ENCODE peak calls at places on chromosome 18, in seven cellular contexts. One of them, this sample, is unnamed.

GRCh38 chr18:31685097-31686082 is 1.0 kb upstream of the B4GALT6 start:
- DNase-seq in endodermal cell: peak
- DNase-seq in cardiac muscle cell: peak
- DNase-seq in psoas muscle: peak
- DNase-seq in colonic mucosa: peak
- DNase-seq in upper lobe of right lung: peak
- DNase-seq in left ventricle myocardium inferior: peak
- DNase-seq in this sample: peak

GRCh38 chr18:35683021-35683420 is 101.5 kb downstream of the GALNT1 start:
- DNase-seq in cardiac muscle cell: no peak
- DNase-seq in colonic mucosa: no peak
- DNase-seq in psoas muscle: no peak
- DNase-seq in upper lobe of right lung: no peak
- DNase-seq in endodermal cell: no peak
- DNase-seq in left ventricle myocardium inferior: no peak
- DNase-seq in this sample: no peak

GRCh38 chr18:22689711-22690110 is 243.4 kb upstream of the RBBP8 start:
- DNase-seq in endodermal cell: no peak
- DNase-seq in left ventricle myocardium inferior: no peak
- DNase-seq in psoas muscle: no peak
- DNase-seq in colonic mucosa: no peak
- DNase-seq in upper lobe of right lung: no peak
- DNase-seq in cardiac muscle cell: no peak
- DNase-seq in this sample: no peak

GRCh38 chr18:1505856-1506255 is 601.2 kb downstream of the ADCYAP1 start:
- DNase-seq in left ventricle myocardium inferior: no peak
- DNase-seq in colonic mucosa: no peak
- DNase-seq in upper lobe of right lung: no peak
- DNase-seq in endodermal cell: peak
- DNase-seq in cardiac muscle cell: no peak
- DNase-seq in psoas muscle: no peak
- DNase-seq in this sample: no peak

GRCh38 chr18:30886998-30887397 is 155.5 kb downstream of the DSC3 start:
- DNase-seq in endodermal cell: no peak
- DNase-seq in colonic mucosa: no peak
- DNase-seq in upper lobe of right lung: no peak
- DNase-seq in left ventricle myocardium inferior: no peak
- DNase-seq in psoas muscle: no peak
- DNase-seq in cardiac muscle cell: no peak
- DNase-seq in this sample: no peak

GRCh38 chr18:39952816-39953215 is 2002.2 kb upstream of the PIK3C3 start:
- DNase-seq in cardiac muscle cell: no peak
- DNase-seq in endodermal cell: no peak
- DNase-seq in colonic mucosa: no peak
- DNase-seq in upper lobe of right lung: no peak
- DNase-seq in psoas muscle: no peak
- DNase-seq in left ventricle myocardium inferior: no peak
- DNase-seq in this sample: no peak

GRCh38 chr18:24940416-24940815 is 411.6 kb downstream of the ZNF521 start:
- DNase-seq in cardiac muscle cell: no peak
- DNase-seq in upper lobe of right lung: no peak
- DNase-seq in colonic mucosa: no peak
- DNase-seq in psoas muscle: no peak
- DNase-seq in endodermal cell: no peak
- DNase-seq in left ventricle myocardium inferior: no peak
- DNase-seq in this sample: no peak

GRCh38 chr18:33560686-33561370 is 17.2 kb upstream of the ASXL3 start:
- DNase-seq in colonic mucosa: peak
- DNase-seq in left ventricle myocardium inferior: no peak
- DNase-seq in cardiac muscle cell: peak
- DNase-seq in upper lobe of right lung: no peak
- DNase-seq in endodermal cell: peak
- DNase-seq in psoas muscle: no peak
- DNase-seq in this sample: no peak

GRCh38 chr18:79887181-79888000 is 64.1 kb downstream of the SLC66A2 start:
- DNase-seq in upper lobe of right lung: peak
- DNase-seq in cardiac muscle cell: no peak
- DNase-seq in psoas muscle: no peak
- DNase-seq in colonic mucosa: no peak
- DNase-seq in endodermal cell: peak
- DNase-seq in left ventricle myocardium inferior: no peak
- DNase-seq in this sample: no peak

GRCh38 chr18:32289480-32290075 is 99.7 kb downstream of the MEP1B start:
- DNase-seq in colonic mucosa: peak
- DNase-seq in left ventricle myocardium inferior: no peak
- DNase-seq in psoas muscle: no peak
- DNase-seq in upper lobe of right lung: no peak
- DNase-seq in endodermal cell: peak
- DNase-seq in cardiac muscle cell: peak
- DNase-seq in this sample: no peak

GRCh38 chr18:40987581-40987980 is 967.5 kb upstream of the PIK3C3 start:
- DNase-seq in psoas muscle: no peak
- DNase-seq in left ventricle myocardium inferior: no peak
- DNase-seq in upper lobe of right lung: no peak
- DNase-seq in cardiac muscle cell: no peak
- DNase-seq in endodermal cell: peak
- DNase-seq in colonic mucosa: no peak
- DNase-seq in this sample: no peak

GRCh38 chr18:13120967-13121586 is 97.5 kb upstream of the LDLRAD4 start:
- DNase-seq in psoas muscle: no peak
- DNase-seq in cardiac muscle cell: no peak
- DNase-seq in left ventricle myocardium inferior: no peak
- DNase-seq in colonic mucosa: no peak
- DNase-seq in endodermal cell: no peak
- DNase-seq in upper lobe of right lung: no peak
- DNase-seq in this sample: no peak

GRCh38 chr18:1047406-1047805 is 142.7 kb downstream of the ADCYAP1 start:
- DNase-seq in colonic mucosa: no peak
- DNase-seq in endodermal cell: no peak
- DNase-seq in upper lobe of right lung: no peak
- DNase-seq in psoas muscle: no peak
- DNase-seq in left ventricle myocardium inferior: no peak
- DNase-seq in cardiac muscle cell: no peak
- DNase-seq in this sample: no peak

GRCh38 chr18:58349650-58350049 is 279.2 kb downstream of the ALPK2 start:
- DNase-seq in endodermal cell: no peak
- DNase-seq in colonic mucosa: no peak
- DNase-seq in upper lobe of right lung: no peak
- DNase-seq in cardiac muscle cell: no peak
- DNase-seq in left ventricle myocardium inferior: no peak
- DNase-seq in psoas muscle: no peak
- DNase-seq in this sample: no peak
- H3K4me3 ChIP-seq in endodermal cell: no peak
- H3K4me3 ChIP-seq in colonic mucosa: no peak
- H3K4me3 ChIP-seq in upper lobe of right lung: no peak
- H3K4me3 ChIP-seq in cardiac muscle cell: no peak
- H3K4me3 ChIP-seq in left ventricle myocardium inferior: no peak
- H3K4me3 ChIP-seq in psoas muscle: no peak
- H3K4me3 ChIP-seq in this sample: no peak

GRCh38 chr18:74294526-74294925 is 2.8 kb upstream of the CYB5A start:
- DNase-seq in cardiac muscle cell: no peak
- DNase-seq in upper lobe of right lung: no peak
- DNase-seq in endodermal cell: no peak
- DNase-seq in left ventricle myocardium inferior: no peak
- DNase-seq in psoas muscle: no peak
- DNase-seq in colonic mucosa: no peak
- DNase-seq in this sample: no peak

GRCh38 chr18:74289946-74290478 is 1.8 kb downstream of the CYB5A start:
- DNase-seq in cardiac muscle cell: no peak
- DNase-seq in left ventricle myocardium inferior: no peak
- DNase-seq in colonic mucosa: no peak
- DNase-seq in upper lobe of right lung: no peak
- DNase-seq in endodermal cell: no peak
- DNase-seq in psoas muscle: no peak
- DNase-seq in this sample: no peak

GRCh38 chr18:74291771-74292540 is at the start of gene CYB5A:
- DNase-seq in colonic mucosa: peak
- DNase-seq in left ventricle myocardium inferior: peak
- DNase-seq in upper lobe of right lung: peak
- DNase-seq in endodermal cell: peak
- DNase-seq in psoas muscle: peak
- DNase-seq in cardiac muscle cell: peak
- DNase-seq in this sample: peak

GRCh38 chr18:74290831-74291770 is 662 bp downstream of the CYB5A start:
- DNase-seq in endodermal cell: peak
- DNase-seq in upper lobe of right lung: peak
- DNase-seq in psoas muscle: no peak
- DNase-seq in left ventricle myocardium inferior: peak
- DNase-seq in cardiac muscle cell: peak
- DNase-seq in colonic mucosa: peak
- DNase-seq in this sample: no peak

GRCh38 chr18:74292541-74292858 is 737 bp upstream of the CYB5A start:
- DNase-seq in endodermal cell: no peak
- DNase-seq in upper lobe of right lung: no peak
- DNase-seq in cardiac muscle cell: no peak
- DNase-seq in psoas muscle: no peak
- DNase-seq in left ventricle myocardium inferior: no peak
- DNase-seq in colonic mucosa: no peak
- DNase-seq in this sample: no peak
- TF ChIP-seq CTCF in endodermal cell: no peak
- TF ChIP-seq CTCF in upper lobe of right lung: no peak
- TF ChIP-seq CTCF in cardiac muscle cell: no peak
- TF ChIP-seq CTCF in psoas muscle: no peak
- TF ChIP-seq CTCF in left ventricle myocardium inferior: no peak
- TF ChIP-seq CTCF in colonic mucosa: no peak
- TF ChIP-seq CTCF in this sample: no peak

GRCh38 chr18:8977166-8977565 is 125.3 kb upstream of the NDUFV2 start:
- DNase-seq in psoas muscle: no peak
- DNase-seq in upper lobe of right lung: no peak
- DNase-seq in cardiac muscle cell: no peak
- DNase-seq in endodermal cell: no peak
- DNase-seq in colonic mucosa: no peak
- DNase-seq in left ventricle myocardium inferior: no peak
- DNase-seq in this sample: no peak
- H3K27ac ChIP-seq in psoas muscle: no peak
- H3K27ac ChIP-seq in upper lobe of right lung: no peak
- H3K27ac ChIP-seq in cardiac muscle cell: no peak
- H3K27ac ChIP-seq in endodermal cell: no peak
- H3K27ac ChIP-seq in colonic mucosa: no peak
- H3K27ac ChIP-seq in left ventricle myocardium inferior: no peak
- H3K27ac ChIP-seq in this sample: no peak

DNA sequence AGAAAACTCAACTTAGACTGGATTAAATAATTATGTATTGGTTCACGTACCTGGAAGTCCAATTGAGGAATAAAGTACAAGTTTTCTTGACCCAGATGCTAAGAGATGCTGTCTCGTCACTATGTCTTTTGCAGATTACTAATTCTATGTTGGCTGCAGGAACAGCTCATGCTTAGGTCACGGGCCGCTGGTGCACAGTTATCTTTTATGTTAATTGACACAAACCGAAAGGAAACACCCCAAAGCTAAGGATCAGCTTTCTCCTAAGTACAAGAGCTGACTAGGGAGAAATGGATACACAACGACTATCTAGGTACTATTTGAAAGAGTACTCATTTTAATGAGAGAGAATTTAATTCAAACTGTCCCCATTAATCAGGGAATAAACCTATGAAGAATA is 217.8 kb upstream of the SLC35G4 start:
- DNase-seq in endodermal cell: no peak
- DNase-seq in upper lobe of right lung: no peak
- DNase-seq in colonic mucosa: no peak
- DNase-seq in cardiac muscle cell: no peak
- DNase-seq in left ventricle myocardium inferior: no peak
- DNase-seq in psoas muscle: no peak
- DNase-seq in this sample: no peak
- H3K4me3 ChIP-seq in endodermal cell: no peak
- H3K4me3 ChIP-seq in upper lobe of right lung: no peak
- H3K4me3 ChIP-seq in colonic mucosa: no peak
- H3K4me3 ChIP-seq in cardiac muscle cell: no peak
- H3K4me3 ChIP-seq in left ventricle myocardium inferior: no peak
- H3K4me3 ChIP-seq in psoas muscle: no peak
- H3K4me3 ChIP-seq in this sample: no peak

GRCh38 chr18:47151457-47151856 is 1.2 kb upstream of the HDHD2 start:
- DNase-seq in upper lobe of right lung: no peak
- DNase-seq in psoas muscle: no peak
- DNase-seq in left ventricle myocardium inferior: no peak
- DNase-seq in colonic mucosa: no peak
- DNase-seq in endodermal cell: no peak
- DNase-seq in cardiac muscle cell: no peak
- DNase-seq in this sample: no peak

GRCh38 chr18:47150824-47151366 is 595 bp upstream of the HDHD2 start:
- DNase-seq in endodermal cell: no peak
- DNase-seq in psoas muscle: peak
- DNase-seq in upper lobe of right lung: no peak
- DNase-seq in colonic mucosa: peak
- DNase-seq in cardiac muscle cell: no peak
- DNase-seq in left ventricle myocardium inferior: no peak
- DNase-seq in this sample: no peak

GRCh38 chr18:47149457-47150028 is 757 bp downstream of the HDHD2 start:
- DNase-seq in colonic mucosa: peak
- DNase-seq in left ventricle myocardium inferior: no peak
- DNase-seq in psoas muscle: no peak
- DNase-seq in endodermal cell: peak
- DNase-seq in upper lobe of right lung: no peak
- DNase-seq in cardiac muscle cell: no peak
- DNase-seq in this sample: no peak

DNA sequence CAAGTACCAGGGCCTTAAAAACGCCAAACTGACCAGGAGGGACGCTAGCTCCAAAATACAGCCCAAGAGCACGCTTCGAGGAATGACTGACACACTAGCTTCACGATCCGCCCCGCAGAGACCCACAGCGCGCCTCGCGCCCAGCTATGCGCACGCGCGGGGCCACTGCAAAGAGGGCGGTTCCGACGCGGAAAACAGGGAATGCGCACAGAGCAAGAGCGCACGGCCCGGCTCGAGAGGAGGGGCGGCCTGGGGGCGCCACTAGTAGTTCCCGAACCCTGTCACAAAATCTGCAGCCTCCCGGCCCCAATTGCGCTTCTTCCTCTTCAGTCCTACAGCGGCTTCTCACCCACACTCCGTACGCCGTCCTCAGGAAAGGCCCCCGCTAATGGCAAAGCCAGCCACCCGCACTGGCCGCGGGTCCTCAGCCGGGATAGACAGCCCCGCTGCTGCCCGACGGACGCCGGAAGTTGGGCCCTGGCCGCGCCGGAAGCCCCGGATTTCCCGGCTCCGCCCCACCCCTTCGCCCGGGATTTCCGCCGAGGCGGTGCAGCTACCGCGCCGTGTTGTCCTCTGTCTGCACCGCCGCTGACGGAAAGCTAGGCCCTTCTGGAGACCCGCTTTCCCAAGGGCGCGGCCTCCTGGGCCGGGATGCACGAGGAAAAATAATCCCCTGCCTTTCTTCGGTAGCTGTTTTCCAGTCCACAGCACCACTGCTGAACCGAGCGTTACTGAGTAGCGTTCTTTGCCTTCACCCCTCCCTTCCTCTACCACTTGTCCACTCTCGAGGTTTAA is at the start of gene HDHD2:
- DNase-seq in psoas muscle: peak
- DNase-seq in endodermal cell: peak
- DNase-seq in cardiac muscle cell: peak
- DNase-seq in left ventricle myocardium inferior: peak
- DNase-seq in upper lobe of right lung: peak
- DNase-seq in colonic mucosa: peak
- DNase-seq in this sample: peak
- TF ChIP-seq CTCF in psoas muscle: no peak
- TF ChIP-seq CTCF in endodermal cell: no peak
- TF ChIP-seq CTCF in cardiac muscle cell: no peak
- TF ChIP-seq CTCF in left ventricle myocardium inferior: no peak
- TF ChIP-seq CTCF in upper lobe of right lung: no peak
- TF ChIP-seq CTCF in colonic mucosa: no peak
- TF ChIP-seq CTCF in this sample: no peak

This sample was measured in heart right ventricle.